ENCODE peak calls at places on chromosomes 12 and 14, in nine cellular contexts. Z, T, G, O, R, C, Q, L and K are unnamed samples. For H3K4me1, the result is how much of the 10 kb centered on the place peaks cover.

GRCh38 chr12:53626702-53627169 is 554 bp upstream of the ATF7 start:
- DNase-seq in Z (no peak), T (no peak), G (no peak), O (no peak), R (no peak), C (no peak), Q (no peak), L (no peak), K (no peak)

GRCh38 chr14:34851395-34851794 is 23.8 kb downstream of the BAZ1A start:
- DNase-seq in Z (no peak), T (no peak), G (no peak), O (peak), R (peak), C (no peak), Q (peak), L (peak), K (no peak)

GRCh38 chr12:124374567-124374966 is 79.7 kb downstream of the RFLNA start:
- DNase-seq in Z (no peak), T (no peak), G (no peak), O (no peak), R (no peak), C (no peak), Q (no peak), L (no peak), K (no peak)

GRCh38 chr14:76919431-76919810 is 93.2 kb downstream of the LRRC74A start:
- DNase-seq in Z (no peak), T (no peak), G (no peak), O (no peak), R (peak), C (no peak), Q (peak), L (no peak), K (no peak)

GRCh38 chr12:47383942-47384341 is 304.2 kb upstream of the AMIGO2 start:
- DNase-seq in Z (no peak), T (no peak), G (no peak), O (peak), R (peak), C (no peak), Q (peak), L (no peak), K (no peak)

GRCh38 chr12:41932470-41932991 is 212.1 kb downstream of the GXYLT1 start:
- DNase-seq in Z (peak), T (peak), G (peak), O (no peak), R (peak), C (peak), Q (peak), L (no peak), K (peak)

GRCh38 chr14:96362071-96362964 is 823 bp downstream of the ATG2B start:
- DNase-seq in Z (peak), T (peak), G (peak), O (peak), R (peak), C (no peak), Q (no peak), L (peak), K (peak)

GRCh38 chr14:99768381-99768780 is 24.8 kb upstream of the EML1 start:
- DNase-seq in Z (no peak), T (peak), G (peak), O (no peak), R (no peak), C (peak), Q (no peak), L (no peak), K (no peak)

GRCh38 chr14:21069388-21070082 is 569 bp upstream of the ARHGEF40 start:
- DNase-seq in Z (peak), T (peak), G (peak), O (peak), R (no peak), C (no peak), Q (peak), L (peak), K (peak)

GRCh38 chr12:106415134-106415533 is 57.6 kb downstream of the POLR3B start:
- DNase-seq in Z (no peak), T (no peak), G (no peak), O (no peak), R (peak), C (no peak), Q (peak), L (no peak), K (no peak)

GRCh38 chr12:12704593-12705230 is 8.7 kb upstream of the GPR19 start:
- DNase-seq in Z (peak), T (peak), G (peak), O (peak), R (peak), C (peak), Q (peak), L (peak), K (peak)

GRCh38 chr14:88075298-88075981 is 70.5 kb downstream of the GPR65 start:
- DNase-seq in Z (no peak), T (no peak), G (no peak), O (no peak), R (no peak), C (no peak), Q (no peak), L (no peak), K (no peak)

GRCh38 chr12:38915783-38916182 is 10.4 kb upstream of the CPNE8 start:
- DNase-seq in Z (no peak), T (no peak), G (no peak), O (no peak), R (no peak), C (no peak), Q (no peak), L (no peak), K (no peak)

GRCh38 chr12:68304626-68305025 is 27.5 kb downstream of the MDM1 start:
- DNase-seq in Z (no peak), T (no peak), G (no peak), O (no peak), R (peak), C (no peak), Q (no peak), L (no peak), K (no peak)

GRCh38 chr14:87955501-87955900 is 37.5 kb downstream of the GALC start:
- DNase-seq in Z (no peak), T (no peak), G (no peak), O (peak), R (no peak), C (no peak), Q (no peak), L (no peak), K (no peak)

GRCh38 chr12:70365648-70366518 is at the start of gene KCNMB4:
- DNase-seq in Z (no peak), T (peak), G (peak), O (peak), R (peak), C (peak), Q (peak), L (peak), K (peak)

GRCh38 chr14:103209054-103209453 is 85.8 kb downstream of the TNFAIP2 start:
- DNase-seq in Z (no peak), T (no peak), G (no peak), O (no peak), R (no peak), C (no peak), Q (no peak), L (no peak), K (no peak)
- H3K4me3 ChIP-seq in Z (peak), T (no peak), G (no peak), O (peak), R (no peak), C (no peak), Q (no peak), L (no peak), K (no peak)

GRCh38 chr12:57240069-57240921 is 10.7 kb downstream of the STAC3 start:
- DNase-seq in Z (peak), T (peak), G (peak), O (peak), R (peak), C (peak), Q (no peak), L (no peak), K (peak)
- H3K4me1 ChIP-seq in Z (under half), T (under half), G (half or more), O (under half), R (under half), C (half or more), Q (under half), L (under half), K (under half)

GRCh38 chr12:75481774-75482173 is 1.2 kb downstream of the GLIPR1 start:
- DNase-seq in Z (no peak), T (no peak), G (no peak), O (peak), R (no peak), C (no peak), Q (peak), L (no peak), K (no peak)
- H3K4me3 ChIP-seq in Z (peak), T (no peak), G (no peak), O (peak), R (peak), C (peak), Q (peak), L (peak), K (peak)

GRCh38 chr12:29565727-29566126 is 68.2 kb upstream of the OVCH1 start:
- DNase-seq in Z (no peak), T (no peak), G (no peak), O (no peak), R (peak), C (no peak), Q (no peak), L (no peak), K (no peak)

GRCh38 chr12:29563636-29564035 is 66.2 kb upstream of the OVCH1 start:
- DNase-seq in Z (no peak), T (no peak), G (no peak), O (no peak), R (no peak), C (no peak), Q (no peak), L (no peak), K (no peak)

GRCh38 chr12:29562167-29562776 is 64.8 kb upstream of the OVCH1 start:
- DNase-seq in Z (no peak), T (no peak), G (no peak), O (no peak), R (no peak), C (peak), Q (peak), L (no peak), K (no peak)

GRCh38 chr12:29566441-29566840 is 69.0 kb upstream of the OVCH1 start:
- DNase-seq in Z (no peak), T (no peak), G (no peak), O (no peak), R (peak), C (no peak), Q (peak), L (no peak), K (no peak)

GRCh38 chr12:29564925-29565324 is 67.4 kb upstream of the OVCH1 start:
- DNase-seq in Z (no peak), T (no peak), G (no peak), O (no peak), R (no peak), C (no peak), Q (no peak), L (no peak), K (no peak)
- H3K4me1 ChIP-seq in Z (under half), T (under half), G (under half), O (under half), R (under half), C (under half), Q (under half), L (under half), K (under half)

GRCh38 chr12:104421343-104421742 is 35.4 kb upstream of the CHST11 start:
- DNase-seq in Z (no peak), T (no peak), G (no peak), O (no peak), R (no peak), C (peak), Q (no peak), L (no peak), K (no peak)

GRCh38 chr12:104420868-104421267 is 35.9 kb upstream of the CHST11 start:
- DNase-seq in Z (no peak), T (no peak), G (no peak), O (no peak), R (peak), C (no peak), Q (no peak), L (no peak), K (no peak)

GRCh38 chr12:104423273-104423672 is 33.5 kb upstream of the CHST11 start:
- DNase-seq in Z (no peak), T (no peak), G (no peak), O (no peak), R (peak), C (no peak), Q (no peak), L (no peak), K (no peak)

GRCh38 chr12:104423809-104424208 is 32.9 kb upstream of the CHST11 start:
- DNase-seq in Z (no peak), T (no peak), G (no peak), O (no peak), R (no peak), C (peak), Q (no peak), L (no peak), K (no peak)

GRCh38 chr12:104422441-104422840 is 34.3 kb upstream of the CHST11 start:
- DNase-seq in Z (no peak), T (no peak), G (no peak), O (no peak), R (peak), C (no peak), Q (peak), L (no peak), K (no peak)
- H3K4me3 ChIP-seq in Z (no peak), T (no peak), G (no peak), O (no peak), R (no peak), C (no peak), Q (no peak), L (no peak), K (no peak)

DNA sequence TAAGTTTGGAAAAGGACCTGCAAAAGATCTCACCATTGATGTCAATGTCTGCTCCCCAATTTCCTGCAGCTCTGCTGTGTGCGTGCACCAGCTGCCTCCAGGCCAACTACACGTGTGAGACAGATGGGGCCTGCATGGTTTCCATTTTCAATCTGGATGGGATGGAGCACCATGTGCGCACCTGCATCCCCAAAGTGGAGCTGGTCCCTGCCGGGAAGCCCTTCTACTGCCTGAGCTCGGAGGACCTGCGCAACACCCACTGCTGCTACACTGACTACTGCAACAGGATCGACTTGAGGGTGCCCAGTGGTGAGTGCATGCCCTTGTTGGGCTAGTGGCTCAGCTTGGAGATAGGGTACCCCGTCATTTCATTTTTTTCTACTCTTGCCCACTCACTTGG is 23.7 kb downstream of the ACVR1B start:
- DNase-seq in Z (no peak), T (no peak), G (no peak), O (no peak), R (no peak), C (no peak), Q (no peak), L (no peak), K (no peak)
- H3K4me1 ChIP-seq in Z (under half), T (under half), G (under half), O (half or more), R (under half), C (under half), Q (half or more), L (half or more), K (under half)

GRCh38 chr12:64729909-64730584 is 29.2 kb downstream of the GNS start:
- DNase-seq in Z (no peak), T (no peak), G (no peak), O (no peak), R (no peak), C (no peak), Q (no peak), L (no peak), K (no peak)
- H3K4me3 ChIP-seq in Z (no peak), T (no peak), G (no peak), O (no peak), R (no peak), C (no peak), Q (no peak), L (no peak), K (no peak)